ENCODE peak calls at places on chromosomes 2 and 18, in eight cellular contexts. One of them, this sample, is unnamed. For H3K9me3, the result is how much of the 10 kb centered on the place peaks cover.

GRCh38 chr2:165952600-165953210 is 871 bp downstream of the TTC21B start:
- DNase-seq in mammary epithelial cell: peak
- DNase-seq in tibial artery: no peak
- DNase-seq in A549: no peak
- DNase-seq in ovary: no peak
- DNase-seq in stomach: no peak
- DNase-seq in thoracic aorta: no peak
- DNase-seq in suprapubic skin: no peak
- DNase-seq in this sample: no peak

GRCh38 chr2:6167592-6168138 is 475.5 kb downstream of the SOX11 start:
- DNase-seq in stomach: peak
- DNase-seq in A549: no peak
- DNase-seq in suprapubic skin: no peak
- DNase-seq in thoracic aorta: no peak
- DNase-seq in ovary: no peak
- DNase-seq in tibial artery: no peak
- DNase-seq in mammary epithelial cell: no peak
- DNase-seq in this sample: no peak

GRCh38 chr18:3972291-3972985 is 482.7 kb downstream of the DLGAP1 start:
- DNase-seq in ovary: no peak
- DNase-seq in A549: no peak
- DNase-seq in suprapubic skin: no peak
- DNase-seq in thoracic aorta: no peak
- DNase-seq in tibial artery: no peak
- DNase-seq in stomach: no peak
- DNase-seq in mammary epithelial cell: peak
- DNase-seq in this sample: no peak

GRCh38 chr2:135164431-135164830 is 112.3 kb downstream of the RAB3GAP1 start:
- DNase-seq in stomach: no peak
- DNase-seq in ovary: no peak
- DNase-seq in tibial artery: no peak
- DNase-seq in mammary epithelial cell: peak
- DNase-seq in thoracic aorta: no peak
- DNase-seq in suprapubic skin: no peak
- DNase-seq in A549: no peak
- DNase-seq in this sample: no peak

GRCh38 chr2:204680576-204680975 is 135.3 kb downstream of the PARD3B start:
- DNase-seq in A549: no peak
- DNase-seq in mammary epithelial cell: no peak
- DNase-seq in suprapubic skin: no peak
- DNase-seq in thoracic aorta: no peak
- DNase-seq in stomach: no peak
- DNase-seq in tibial artery: no peak
- DNase-seq in ovary: no peak
- DNase-seq in this sample: no peak

GRCh38 chr2:71524476-71524875 is 71.1 kb downstream of the DYSF start:
- DNase-seq in thoracic aorta: no peak
- DNase-seq in ovary: no peak
- DNase-seq in suprapubic skin: peak
- DNase-seq in stomach: no peak
- DNase-seq in mammary epithelial cell: peak
- DNase-seq in A549: no peak
- DNase-seq in tibial artery: no peak
- DNase-seq in this sample: peak

GRCh38 chr2:105761931-105762515 is 17.3 kb downstream of the NCK2 start:
- DNase-seq in A549: no peak
- DNase-seq in stomach: no peak
- DNase-seq in suprapubic skin: no peak
- DNase-seq in mammary epithelial cell: no peak
- DNase-seq in thoracic aorta: no peak
- DNase-seq in tibial artery: no peak
- DNase-seq in ovary: no peak
- DNase-seq in this sample: no peak

GRCh38 chr18:36769611-36770314 is 59.0 kb downstream of the TPGS2 start:
- DNase-seq in stomach: no peak
- DNase-seq in A549: peak
- DNase-seq in tibial artery: no peak
- DNase-seq in thoracic aorta: no peak
- DNase-seq in ovary: no peak
- DNase-seq in suprapubic skin: no peak
- DNase-seq in mammary epithelial cell: no peak
- DNase-seq in this sample: no peak

GRCh38 chr2:34529965-34530364 is 930.9 kb upstream of the FAM98A start:
- DNase-seq in A549: no peak
- DNase-seq in thoracic aorta: no peak
- DNase-seq in ovary: no peak
- DNase-seq in tibial artery: no peak
- DNase-seq in suprapubic skin: no peak
- DNase-seq in mammary epithelial cell: no peak
- DNase-seq in stomach: no peak
- DNase-seq in this sample: no peak

GRCh38 chr2:106028192-106028591 is 165.9 kb downstream of the UXS1 start:
- DNase-seq in tibial artery: no peak
- DNase-seq in A549: no peak
- DNase-seq in mammary epithelial cell: no peak
- DNase-seq in suprapubic skin: no peak
- DNase-seq in ovary: no peak
- DNase-seq in thoracic aorta: no peak
- DNase-seq in stomach: no peak
- DNase-seq in this sample: no peak

GRCh38 chr2:120729410-120730052 is 6.1 kb upstream of the GLI2 start:
- DNase-seq in ovary: peak
- DNase-seq in thoracic aorta: no peak
- DNase-seq in tibial artery: no peak
- DNase-seq in stomach: no peak
- DNase-seq in mammary epithelial cell: peak
- DNase-seq in suprapubic skin: no peak
- DNase-seq in A549: peak
- DNase-seq in this sample: no peak

GRCh38 chr2:232030229-232030628 is 68.7 kb downstream of the DIS3L2 start:
- DNase-seq in tibial artery: no peak
- DNase-seq in mammary epithelial cell: no peak
- DNase-seq in suprapubic skin: no peak
- DNase-seq in thoracic aorta: no peak
- DNase-seq in stomach: no peak
- DNase-seq in ovary: no peak
- DNase-seq in A549: no peak
- DNase-seq in this sample: no peak
- TF ChIP-seq CTCF in tibial artery: no peak
- TF ChIP-seq CTCF in mammary epithelial cell: peak
- TF ChIP-seq CTCF in suprapubic skin: peak
- TF ChIP-seq CTCF in thoracic aorta: no peak
- TF ChIP-seq CTCF in stomach: no peak
- TF ChIP-seq CTCF in ovary: no peak
- TF ChIP-seq CTCF in A549: no peak
- TF ChIP-seq CTCF in this sample: no peak

DNA sequence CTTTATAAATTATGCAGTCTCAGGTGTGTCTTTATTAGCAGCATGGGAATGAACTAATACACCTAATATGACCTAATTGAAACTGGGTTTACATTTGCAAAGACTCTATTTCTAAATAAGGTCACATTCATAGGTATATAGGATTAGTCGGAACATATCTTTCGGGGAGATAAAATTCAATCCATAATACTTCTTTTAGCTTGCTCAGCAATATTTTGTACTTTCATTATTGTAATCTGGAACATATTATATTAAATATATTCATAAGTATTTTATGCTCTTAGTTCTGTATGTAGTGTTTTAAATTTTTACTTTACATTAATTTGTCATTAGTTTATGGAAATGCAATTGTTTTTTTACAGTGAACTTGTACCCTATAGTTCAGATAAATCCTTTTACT is 927.7 kb downstream of the CCDC85A start:
- DNase-seq in mammary epithelial cell: no peak
- DNase-seq in suprapubic skin: no peak
- DNase-seq in tibial artery: no peak
- DNase-seq in A549: no peak
- DNase-seq in ovary: no peak
- DNase-seq in thoracic aorta: no peak
- DNase-seq in stomach: no peak
- DNase-seq in this sample: no peak
- H3K9me3 ChIP-seq in mammary epithelial cell: under half
- H3K9me3 ChIP-seq in suprapubic skin: under half
- H3K9me3 ChIP-seq in tibial artery: under half
- H3K9me3 ChIP-seq in A549: under half
- H3K9me3 ChIP-seq in ovary: under half
- H3K9me3 ChIP-seq in thoracic aorta: under half
- H3K9me3 ChIP-seq in stomach: under half
- H3K9me3 ChIP-seq in this sample: under half

GRCh38 chr2:206698811-206699210 is 19.4 kb downstream of the DYTN start:
- DNase-seq in A549: no peak
- DNase-seq in tibial artery: no peak
- DNase-seq in thoracic aorta: no peak
- DNase-seq in stomach: no peak
- DNase-seq in mammary epithelial cell: no peak
- DNase-seq in ovary: no peak
- DNase-seq in suprapubic skin: no peak
- DNase-seq in this sample: no peak
- H3K4me3 ChIP-seq in A549: no peak
- H3K4me3 ChIP-seq in tibial artery: no peak
- H3K4me3 ChIP-seq in thoracic aorta: no peak
- H3K4me3 ChIP-seq in stomach: no peak
- H3K4me3 ChIP-seq in mammary epithelial cell: no peak
- H3K4me3 ChIP-seq in ovary: no peak
- H3K4me3 ChIP-seq in suprapubic skin: no peak
- H3K4me3 ChIP-seq in this sample: no peak

GRCh38 chr18:44590976-44591375 is 89.7 kb upstream of the SETBP1 start:
- DNase-seq in suprapubic skin: no peak
- DNase-seq in A549: no peak
- DNase-seq in tibial artery: no peak
- DNase-seq in ovary: no peak
- DNase-seq in stomach: no peak
- DNase-seq in thoracic aorta: no peak
- DNase-seq in mammary epithelial cell: no peak
- DNase-seq in this sample: no peak

GRCh38 chr18:44597797-44598196 is 82.9 kb upstream of the SETBP1 start:
- DNase-seq in stomach: no peak
- DNase-seq in suprapubic skin: no peak
- DNase-seq in A549: no peak
- DNase-seq in thoracic aorta: no peak
- DNase-seq in ovary: no peak
- DNase-seq in mammary epithelial cell: no peak
- DNase-seq in tibial artery: no peak
- DNase-seq in this sample: no peak

GRCh38 chr18:44598514-44598913 is 82.2 kb upstream of the SETBP1 start:
- DNase-seq in tibial artery: no peak
- DNase-seq in mammary epithelial cell: no peak
- DNase-seq in thoracic aorta: no peak
- DNase-seq in stomach: no peak
- DNase-seq in ovary: no peak
- DNase-seq in A549: no peak
- DNase-seq in suprapubic skin: no peak
- DNase-seq in this sample: no peak

GRCh38 chr18:44592639-44593038 is 88.0 kb upstream of the SETBP1 start:
- DNase-seq in stomach: no peak
- DNase-seq in ovary: no peak
- DNase-seq in thoracic aorta: no peak
- DNase-seq in mammary epithelial cell: no peak
- DNase-seq in suprapubic skin: no peak
- DNase-seq in A549: no peak
- DNase-seq in tibial artery: no peak
- DNase-seq in this sample: no peak

DNA sequence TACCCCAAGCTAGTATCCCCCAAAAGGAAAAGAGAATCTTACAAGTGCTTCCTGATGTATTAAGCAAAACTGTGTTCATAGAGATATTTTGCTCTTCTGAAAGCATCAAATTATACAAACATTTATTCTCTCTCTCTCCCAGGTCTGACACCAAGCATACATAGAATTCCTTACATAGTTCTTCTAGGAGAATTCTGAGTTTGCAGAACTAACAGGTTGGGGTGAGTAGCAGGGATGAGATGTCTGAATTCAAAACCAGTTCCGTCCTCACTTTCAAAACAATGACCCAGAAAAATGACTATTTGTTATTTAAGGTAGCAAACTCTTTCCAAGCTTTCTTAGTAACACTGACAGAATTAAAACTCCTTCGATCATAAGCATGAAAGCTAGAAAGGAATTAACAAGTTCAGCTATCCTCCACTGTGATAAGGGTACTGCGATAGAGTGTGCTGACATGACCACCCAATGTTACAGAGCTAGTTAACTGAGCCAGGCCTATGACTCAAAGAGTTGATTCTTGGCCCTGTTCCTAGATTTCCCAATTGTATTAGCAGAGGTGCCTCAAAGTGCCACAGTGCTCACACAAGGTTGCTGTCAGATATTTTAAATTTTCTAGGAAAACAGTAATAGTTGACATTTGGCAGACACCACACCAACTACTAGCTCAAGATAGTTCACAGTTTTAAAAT is 85.8 kb upstream of the SETBP1 start:
- DNase-seq in thoracic aorta: no peak
- DNase-seq in A549: no peak
- DNase-seq in ovary: no peak
- DNase-seq in mammary epithelial cell: peak
- DNase-seq in suprapubic skin: no peak
- DNase-seq in tibial artery: no peak
- DNase-seq in stomach: no peak
- DNase-seq in this sample: no peak
- TF ChIP-seq CTCF in thoracic aorta: no peak
- TF ChIP-seq CTCF in A549: no peak
- TF ChIP-seq CTCF in ovary: no peak
- TF ChIP-seq CTCF in mammary epithelial cell: no peak
- TF ChIP-seq CTCF in suprapubic skin: no peak
- TF ChIP-seq CTCF in tibial artery: no peak
- TF ChIP-seq CTCF in stomach: no peak
- TF ChIP-seq CTCF in this sample: no peak

This sample was measured in breast epithelium.